ENCODE peak calls at places on chromosomes 5 and 9, in eight cellular contexts. Z, M, K, F, U, V, Q and G are unnamed samples.

GRCh38 chr9:133768371-133768858 is 30.3 kb upstream of the SARDH start:
- DNase-seq in U (no peak), Q (no peak), M (no peak), K (no peak), Z (peak), V (no peak), F (no peak), G (no peak)

GRCh38 chr5:117667105-117667504 is 1092.5 kb upstream of the SEMA6A start:
- DNase-seq in V (no peak), U (no peak), M (no peak), Z (no peak), Q (no peak), K (no peak), F (no peak), G (no peak)

GRCh38 chr9:131228096-131228495 is 48.2 kb downstream of the FAM78A start:
- DNase-seq in V (no peak), F (no peak), M (no peak), Z (no peak), K (no peak), U (no peak), Q (no peak), G (no peak)

GRCh38 chr5:149643781-149644180 is 62.5 kb downstream of the ARHGEF37 start:
- DNase-seq in M (no peak), V (no peak), F (no peak), K (no peak), U (no peak), Q (no peak), Z (no peak), G (no peak)

GRCh38 chr5:32780508-32780919 is 69.4 kb downstream of the NPR3 start:
- DNase-seq in M (no peak), V (peak), U (no peak), K (no peak), Z (no peak), F (no peak), Q (peak), G (no peak)

GRCh38 chr5:169874626-169875025 is 105.7 kb downstream of the INSYN2B start:
- DNase-seq in M (no peak), V (peak), F (no peak), K (no peak), Q (no peak), Z (no peak), U (no peak), G (no peak)

GRCh38 chr9:126532489-126532888 is 81.2 kb upstream of the LMX1B start:
- DNase-seq in Z (no peak), F (no peak), V (no peak), U (no peak), Q (no peak), K (no peak), M (no peak), G (no peak)

GRCh38 chr5:43019615-43020293 is 20.4 kb downstream of the ANXA2R start:
- DNase-seq in U (peak), K (peak), V (no peak), M (peak), Q (peak), Z (peak), F (peak), G (no peak)

GRCh38 chr9:88990721-88991065 is 575 bp upstream of the S1PR3 start:
- DNase-seq in Q (no peak), Z (peak), F (no peak), K (no peak), M (peak), V (no peak), U (peak), G (no peak)

GRCh38 chr5:164059471-164059870 is 554.1 kb downstream of the MAT2B start:
- DNase-seq in Q (no peak), K (no peak), Z (no peak), F (no peak), V (no peak), M (no peak), U (no peak), G (no peak)

GRCh38 chr5:58938568-58939424 is 355.9 kb downstream of the RAB3C start:
- DNase-seq in K (no peak), V (no peak), M (no peak), Z (no peak), F (no peak), U (no peak), Q (no peak), G (no peak)

GRCh38 chr9:92798358-92798757 is 33.7 kb upstream of the BICD2 start:
- DNase-seq in U (no peak), Z (no peak), V (no peak), F (no peak), M (no peak), K (no peak), Q (no peak), G (no peak)